ENCODE peak calls at places on chromosomes 2 and 18, in nine cellular contexts. One of them, this sample, is unnamed.

GRCh38 chr2:185738679-185739472 is at the start of gene FSIP2:
- DNase-seq in T-helper 2 cell: no peak
- DNase-seq in smooth muscle cell of the brain vasculature: no peak
- DNase-seq in activated naive CD4-positive, alpha-beta T cell treated with anti-CD3 and anti-CD28 coated beads, Interleukin-2, amount 50 U/mL, for 72 hours: peak; percentile 65
- DNase-seq in NCI-H460: no peak
- DNase-seq in activated CD8-positive, alpha-beta memory T cell treated with anti-CD3 and anti-CD28 coated beads, Interleukin-2, amount 10 ng/mL, durations not matched to agents 7 days and 5 days: peak; percentile 48
- DNase-seq in stimulated activated naive CD8-positive, alpha-beta T cell treated with anti-CD3 and anti-CD28 coated beads, Interleukin-15, Interleukin-2, amounts not matched to agents 100 U/mL and 50 U/mL, for 24 hours: peak; percentile 59
- DNase-seq in amniotic stem cell: peak; percentile 43
- DNase-seq in activated CD4-positive, alpha-beta T cell treated with anti-CD3 and anti-CD28 coated beads, Interleukin-2, amount 50 U/mL, for 24 hours: no peak
- DNase-seq in this sample: no peak

GRCh38 chr18:3710712-3711269 is 260.8 kb downstream of the TGIF1 start:
- DNase-seq in T-helper 2 cell: no peak
- DNase-seq in smooth muscle cell of the brain vasculature: no peak
- DNase-seq in activated naive CD4-positive, alpha-beta T cell treated with anti-CD3 and anti-CD28 coated beads, Interleukin-2, amount 50 U/mL, for 72 hours: no peak
- DNase-seq in NCI-H460: no peak
- DNase-seq in activated CD8-positive, alpha-beta memory T cell treated with anti-CD3 and anti-CD28 coated beads, Interleukin-2, amount 10 ng/mL, durations not matched to agents 7 days and 5 days: no peak
- DNase-seq in stimulated activated naive CD8-positive, alpha-beta T cell treated with anti-CD3 and anti-CD28 coated beads, Interleukin-15, Interleukin-2, amounts not matched to agents 100 U/mL and 50 U/mL, for 24 hours: no peak
- DNase-seq in amniotic stem cell: no peak
- DNase-seq in activated CD4-positive, alpha-beta T cell treated with anti-CD3 and anti-CD28 coated beads, Interleukin-2, amount 50 U/mL, for 24 hours: no peak
- DNase-seq in this sample: no peak

GRCh38 chr2:152050345-152050744 is 48.5 kb downstream of the CACNB4 start:
- DNase-seq in T-helper 2 cell: no peak
- DNase-seq in smooth muscle cell of the brain vasculature: no peak
- DNase-seq in activated naive CD4-positive, alpha-beta T cell treated with anti-CD3 and anti-CD28 coated beads, Interleukin-2, amount 50 U/mL, for 72 hours: no peak
- DNase-seq in NCI-H460: no peak
- DNase-seq in activated CD8-positive, alpha-beta memory T cell treated with anti-CD3 and anti-CD28 coated beads, Interleukin-2, amount 10 ng/mL, durations not matched to agents 7 days and 5 days: no peak
- DNase-seq in stimulated activated naive CD8-positive, alpha-beta T cell treated with anti-CD3 and anti-CD28 coated beads, Interleukin-15, Interleukin-2, amounts not matched to agents 100 U/mL and 50 U/mL, for 24 hours: no peak
- DNase-seq in amniotic stem cell: no peak
- DNase-seq in activated CD4-positive, alpha-beta T cell treated with anti-CD3 and anti-CD28 coated beads, Interleukin-2, amount 50 U/mL, for 24 hours: no peak
- DNase-seq in this sample: no peak

GRCh38 chr2:239238839-239239606 is 161.8 kb downstream of the HDAC4 start:
- DNase-seq in T-helper 2 cell: no peak
- DNase-seq in smooth muscle cell of the brain vasculature: no peak
- DNase-seq in activated naive CD4-positive, alpha-beta T cell treated with anti-CD3 and anti-CD28 coated beads, Interleukin-2, amount 50 U/mL, for 72 hours: no peak
- DNase-seq in NCI-H460: no peak
- DNase-seq in activated CD8-positive, alpha-beta memory T cell treated with anti-CD3 and anti-CD28 coated beads, Interleukin-2, amount 10 ng/mL, durations not matched to agents 7 days and 5 days: peak; percentile 14
- DNase-seq in stimulated activated naive CD8-positive, alpha-beta T cell treated with anti-CD3 and anti-CD28 coated beads, Interleukin-15, Interleukin-2, amounts not matched to agents 100 U/mL and 50 U/mL, for 24 hours: no peak
- DNase-seq in amniotic stem cell: no peak
- DNase-seq in activated CD4-positive, alpha-beta T cell treated with anti-CD3 and anti-CD28 coated beads, Interleukin-2, amount 50 U/mL, for 24 hours: no peak
- DNase-seq in this sample: no peak

GRCh38 chr2:237661799-237662328 is 34.5 kb downstream of the LRRFIP1 start:
- DNase-seq in T-helper 2 cell: no peak
- DNase-seq in smooth muscle cell of the brain vasculature: no peak
- DNase-seq in activated naive CD4-positive, alpha-beta T cell treated with anti-CD3 and anti-CD28 coated beads, Interleukin-2, amount 50 U/mL, for 72 hours: no peak
- DNase-seq in NCI-H460: no peak
- DNase-seq in activated CD8-positive, alpha-beta memory T cell treated with anti-CD3 and anti-CD28 coated beads, Interleukin-2, amount 10 ng/mL, durations not matched to agents 7 days and 5 days: no peak
- DNase-seq in stimulated activated naive CD8-positive, alpha-beta T cell treated with anti-CD3 and anti-CD28 coated beads, Interleukin-15, Interleukin-2, amounts not matched to agents 100 U/mL and 50 U/mL, for 24 hours: no peak
- DNase-seq in amniotic stem cell: no peak
- DNase-seq in activated CD4-positive, alpha-beta T cell treated with anti-CD3 and anti-CD28 coated beads, Interleukin-2, amount 50 U/mL, for 24 hours: no peak
- DNase-seq in this sample: no peak

GRCh38 chr2:130740671-130741070 is 11.8 kb downstream of the GPR148 start:
- DNase-seq in T-helper 2 cell: no peak
- DNase-seq in smooth muscle cell of the brain vasculature: no peak
- DNase-seq in activated naive CD4-positive, alpha-beta T cell treated with anti-CD3 and anti-CD28 coated beads, Interleukin-2, amount 50 U/mL, for 72 hours: no peak
- DNase-seq in NCI-H460: no peak
- DNase-seq in activated CD8-positive, alpha-beta memory T cell treated with anti-CD3 and anti-CD28 coated beads, Interleukin-2, amount 10 ng/mL, durations not matched to agents 7 days and 5 days: no peak
- DNase-seq in stimulated activated naive CD8-positive, alpha-beta T cell treated with anti-CD3 and anti-CD28 coated beads, Interleukin-15, Interleukin-2, amounts not matched to agents 100 U/mL and 50 U/mL, for 24 hours: no peak
- DNase-seq in amniotic stem cell: no peak
- DNase-seq in activated CD4-positive, alpha-beta T cell treated with anti-CD3 and anti-CD28 coated beads, Interleukin-2, amount 50 U/mL, for 24 hours: no peak
- DNase-seq in this sample: no peak

GRCh38 chr18:50154420-50154819 is 40.5 kb downstream of the MYO5B start:
- DNase-seq in T-helper 2 cell: no peak
- DNase-seq in smooth muscle cell of the brain vasculature: no peak
- DNase-seq in activated naive CD4-positive, alpha-beta T cell treated with anti-CD3 and anti-CD28 coated beads, Interleukin-2, amount 50 U/mL, for 72 hours: no peak
- DNase-seq in NCI-H460: no peak
- DNase-seq in activated CD8-positive, alpha-beta memory T cell treated with anti-CD3 and anti-CD28 coated beads, Interleukin-2, amount 10 ng/mL, durations not matched to agents 7 days and 5 days: no peak
- DNase-seq in stimulated activated naive CD8-positive, alpha-beta T cell treated with anti-CD3 and anti-CD28 coated beads, Interleukin-15, Interleukin-2, amounts not matched to agents 100 U/mL and 50 U/mL, for 24 hours: no peak
- DNase-seq in amniotic stem cell: no peak
- DNase-seq in activated CD4-positive, alpha-beta T cell treated with anti-CD3 and anti-CD28 coated beads, Interleukin-2, amount 50 U/mL, for 24 hours: no peak
- DNase-seq in this sample: no peak

GRCh38 chr2:191446910-191447309 is 201.7 kb downstream of the MYO1B start:
- DNase-seq in T-helper 2 cell: no peak
- DNase-seq in smooth muscle cell of the brain vasculature: no peak
- DNase-seq in activated naive CD4-positive, alpha-beta T cell treated with anti-CD3 and anti-CD28 coated beads, Interleukin-2, amount 50 U/mL, for 72 hours: no peak
- DNase-seq in NCI-H460: no peak
- DNase-seq in activated CD8-positive, alpha-beta memory T cell treated with anti-CD3 and anti-CD28 coated beads, Interleukin-2, amount 10 ng/mL, durations not matched to agents 7 days and 5 days: no peak
- DNase-seq in stimulated activated naive CD8-positive, alpha-beta T cell treated with anti-CD3 and anti-CD28 coated beads, Interleukin-15, Interleukin-2, amounts not matched to agents 100 U/mL and 50 U/mL, for 24 hours: no peak
- DNase-seq in amniotic stem cell: no peak
- DNase-seq in activated CD4-positive, alpha-beta T cell treated with anti-CD3 and anti-CD28 coated beads, Interleukin-2, amount 50 U/mL, for 24 hours: no peak
- DNase-seq in this sample: no peak

GRCh38 chr2:43217228-43218220 is 8.9 kb downstream of the ZFP36L2 start:
- DNase-seq in T-helper 2 cell: no peak
- DNase-seq in smooth muscle cell of the brain vasculature: no peak
- DNase-seq in activated naive CD4-positive, alpha-beta T cell treated with anti-CD3 and anti-CD28 coated beads, Interleukin-2, amount 50 U/mL, for 72 hours: no peak
- DNase-seq in NCI-H460: no peak
- DNase-seq in activated CD8-positive, alpha-beta memory T cell treated with anti-CD3 and anti-CD28 coated beads, Interleukin-2, amount 10 ng/mL, durations not matched to agents 7 days and 5 days: no peak
- DNase-seq in stimulated activated naive CD8-positive, alpha-beta T cell treated with anti-CD3 and anti-CD28 coated beads, Interleukin-15, Interleukin-2, amounts not matched to agents 100 U/mL and 50 U/mL, for 24 hours: no peak
- DNase-seq in amniotic stem cell: no peak
- DNase-seq in activated CD4-positive, alpha-beta T cell treated with anti-CD3 and anti-CD28 coated beads, Interleukin-2, amount 50 U/mL, for 24 hours: no peak
- DNase-seq in this sample: no peak

GRCh38 chr2:68839260-68839833 is 31.9 kb downstream of the BMP10 start:
- DNase-seq in T-helper 2 cell: no peak
- DNase-seq in smooth muscle cell of the brain vasculature: no peak
- DNase-seq in activated naive CD4-positive, alpha-beta T cell treated with anti-CD3 and anti-CD28 coated beads, Interleukin-2, amount 50 U/mL, for 72 hours: peak; percentile 39
- DNase-seq in NCI-H460: no peak
- DNase-seq in activated CD8-positive, alpha-beta memory T cell treated with anti-CD3 and anti-CD28 coated beads, Interleukin-2, amount 10 ng/mL, durations not matched to agents 7 days and 5 days: peak; percentile 54
- DNase-seq in stimulated activated naive CD8-positive, alpha-beta T cell treated with anti-CD3 and anti-CD28 coated beads, Interleukin-15, Interleukin-2, amounts not matched to agents 100 U/mL and 50 U/mL, for 24 hours: peak; percentile 56
- DNase-seq in amniotic stem cell: no peak
- DNase-seq in activated CD4-positive, alpha-beta T cell treated with anti-CD3 and anti-CD28 coated beads, Interleukin-2, amount 50 U/mL, for 24 hours: no peak
- DNase-seq in this sample: no peak

GRCh38 chr18:58896734-58897508 is 32.2 kb downstream of the ZNF532 start:
- DNase-seq in T-helper 2 cell: no peak
- DNase-seq in smooth muscle cell of the brain vasculature: no peak
- DNase-seq in activated naive CD4-positive, alpha-beta T cell treated with anti-CD3 and anti-CD28 coated beads, Interleukin-2, amount 50 U/mL, for 72 hours: no peak
- DNase-seq in NCI-H460: no peak
- DNase-seq in activated CD8-positive, alpha-beta memory T cell treated with anti-CD3 and anti-CD28 coated beads, Interleukin-2, amount 10 ng/mL, durations not matched to agents 7 days and 5 days: no peak
- DNase-seq in stimulated activated naive CD8-positive, alpha-beta T cell treated with anti-CD3 and anti-CD28 coated beads, Interleukin-15, Interleukin-2, amounts not matched to agents 100 U/mL and 50 U/mL, for 24 hours: no peak
- DNase-seq in amniotic stem cell: no peak
- DNase-seq in activated CD4-positive, alpha-beta T cell treated with anti-CD3 and anti-CD28 coated beads, Interleukin-2, amount 50 U/mL, for 24 hours: no peak
- DNase-seq in this sample: no peak

GRCh38 chr2:159129807-159130206 is 156.7 kb downstream of the WDSUB1 start:
- DNase-seq in T-helper 2 cell: no peak
- DNase-seq in smooth muscle cell of the brain vasculature: no peak
- DNase-seq in activated naive CD4-positive, alpha-beta T cell treated with anti-CD3 and anti-CD28 coated beads, Interleukin-2, amount 50 U/mL, for 72 hours: no peak
- DNase-seq in NCI-H460: no peak
- DNase-seq in activated CD8-positive, alpha-beta memory T cell treated with anti-CD3 and anti-CD28 coated beads, Interleukin-2, amount 10 ng/mL, durations not matched to agents 7 days and 5 days: no peak
- DNase-seq in stimulated activated naive CD8-positive, alpha-beta T cell treated with anti-CD3 and anti-CD28 coated beads, Interleukin-15, Interleukin-2, amounts not matched to agents 100 U/mL and 50 U/mL, for 24 hours: no peak
- DNase-seq in amniotic stem cell: no peak
- DNase-seq in activated CD4-positive, alpha-beta T cell treated with anti-CD3 and anti-CD28 coated beads, Interleukin-2, amount 50 U/mL, for 24 hours: no peak
- DNase-seq in this sample: no peak

GRCh38 chr2:240451791-240452470 is 16.5 kb downstream of the GPC1 start:
- DNase-seq in T-helper 2 cell: no peak
- DNase-seq in smooth muscle cell of the brain vasculature: no peak
- DNase-seq in activated naive CD4-positive, alpha-beta T cell treated with anti-CD3 and anti-CD28 coated beads, Interleukin-2, amount 50 U/mL, for 72 hours: no peak
- DNase-seq in NCI-H460: no peak
- DNase-seq in activated CD8-positive, alpha-beta memory T cell treated with anti-CD3 and anti-CD28 coated beads, Interleukin-2, amount 10 ng/mL, durations not matched to agents 7 days and 5 days: no peak
- DNase-seq in stimulated activated naive CD8-positive, alpha-beta T cell treated with anti-CD3 and anti-CD28 coated beads, Interleukin-15, Interleukin-2, amounts not matched to agents 100 U/mL and 50 U/mL, for 24 hours: no peak
- DNase-seq in amniotic stem cell: no peak
- DNase-seq in activated CD4-positive, alpha-beta T cell treated with anti-CD3 and anti-CD28 coated beads, Interleukin-2, amount 50 U/mL, for 24 hours: no peak
- DNase-seq in this sample: no peak

GRCh38 chr18:48119204-48119603 is 188.7 kb upstream of the SMAD2 start:
- DNase-seq in T-helper 2 cell: no peak
- DNase-seq in smooth muscle cell of the brain vasculature: no peak
- DNase-seq in activated naive CD4-positive, alpha-beta T cell treated with anti-CD3 and anti-CD28 coated beads, Interleukin-2, amount 50 U/mL, for 72 hours: no peak
- DNase-seq in NCI-H460: no peak
- DNase-seq in activated CD8-positive, alpha-beta memory T cell treated with anti-CD3 and anti-CD28 coated beads, Interleukin-2, amount 10 ng/mL, durations not matched to agents 7 days and 5 days: no peak
- DNase-seq in stimulated activated naive CD8-positive, alpha-beta T cell treated with anti-CD3 and anti-CD28 coated beads, Interleukin-15, Interleukin-2, amounts not matched to agents 100 U/mL and 50 U/mL, for 24 hours: no peak
- DNase-seq in amniotic stem cell: no peak
- DNase-seq in activated CD4-positive, alpha-beta T cell treated with anti-CD3 and anti-CD28 coated beads, Interleukin-2, amount 50 U/mL, for 24 hours: no peak
- DNase-seq in this sample: no peak

GRCh38 chr18:47040982-47041381 is 5.6 kb upstream of the ELOA2 start:
- DNase-seq in T-helper 2 cell: no peak
- DNase-seq in smooth muscle cell of the brain vasculature: no peak
- DNase-seq in activated naive CD4-positive, alpha-beta T cell treated with anti-CD3 and anti-CD28 coated beads, Interleukin-2, amount 50 U/mL, for 72 hours: no peak
- DNase-seq in NCI-H460: no peak
- DNase-seq in activated CD8-positive, alpha-beta memory T cell treated with anti-CD3 and anti-CD28 coated beads, Interleukin-2, amount 10 ng/mL, durations not matched to agents 7 days and 5 days: no peak
- DNase-seq in stimulated activated naive CD8-positive, alpha-beta T cell treated with anti-CD3 and anti-CD28 coated beads, Interleukin-15, Interleukin-2, amounts not matched to agents 100 U/mL and 50 U/mL, for 24 hours: no peak
- DNase-seq in amniotic stem cell: no peak
- DNase-seq in activated CD4-positive, alpha-beta T cell treated with anti-CD3 and anti-CD28 coated beads, Interleukin-2, amount 50 U/mL, for 24 hours: no peak
- DNase-seq in this sample: no peak

GRCh38 chr2:144666032-144666431 is 146.1 kb upstream of the ZEB2 start:
- DNase-seq in T-helper 2 cell: no peak
- DNase-seq in smooth muscle cell of the brain vasculature: no peak
- DNase-seq in activated naive CD4-positive, alpha-beta T cell treated with anti-CD3 and anti-CD28 coated beads, Interleukin-2, amount 50 U/mL, for 72 hours: no peak
- DNase-seq in NCI-H460: no peak
- DNase-seq in activated CD8-positive, alpha-beta memory T cell treated with anti-CD3 and anti-CD28 coated beads, Interleukin-2, amount 10 ng/mL, durations not matched to agents 7 days and 5 days: no peak
- DNase-seq in stimulated activated naive CD8-positive, alpha-beta T cell treated with anti-CD3 and anti-CD28 coated beads, Interleukin-15, Interleukin-2, amounts not matched to agents 100 U/mL and 50 U/mL, for 24 hours: no peak
- DNase-seq in amniotic stem cell: no peak
- DNase-seq in activated CD4-positive, alpha-beta T cell treated with anti-CD3 and anti-CD28 coated beads, Interleukin-2, amount 50 U/mL, for 24 hours: no peak
- DNase-seq in this sample: no peak

GRCh38 chr2:151766421-151767153 is 32.3 kb upstream of the NEB start:
- DNase-seq in T-helper 2 cell: no peak
- DNase-seq in smooth muscle cell of the brain vasculature: no peak
- DNase-seq in activated naive CD4-positive, alpha-beta T cell treated with anti-CD3 and anti-CD28 coated beads, Interleukin-2, amount 50 U/mL, for 72 hours: peak; percentile 26
- DNase-seq in NCI-H460: no peak
- DNase-seq in activated CD8-positive, alpha-beta memory T cell treated with anti-CD3 and anti-CD28 coated beads, Interleukin-2, amount 10 ng/mL, durations not matched to agents 7 days and 5 days: peak; percentile 65
- DNase-seq in stimulated activated naive CD8-positive, alpha-beta T cell treated with anti-CD3 and anti-CD28 coated beads, Interleukin-15, Interleukin-2, amounts not matched to agents 100 U/mL and 50 U/mL, for 24 hours: peak; percentile 28
- DNase-seq in amniotic stem cell: no peak
- DNase-seq in activated CD4-positive, alpha-beta T cell treated with anti-CD3 and anti-CD28 coated beads, Interleukin-2, amount 50 U/mL, for 24 hours: no peak
- DNase-seq in this sample: no peak

GRCh38 chr2:24201496-24201895 is 26.6 kb downstream of the FAM228A start:
- DNase-seq in T-helper 2 cell: no peak
- DNase-seq in smooth muscle cell of the brain vasculature: no peak
- DNase-seq in activated naive CD4-positive, alpha-beta T cell treated with anti-CD3 and anti-CD28 coated beads, Interleukin-2, amount 50 U/mL, for 72 hours: no peak
- DNase-seq in NCI-H460: no peak
- DNase-seq in activated CD8-positive, alpha-beta memory T cell treated with anti-CD3 and anti-CD28 coated beads, Interleukin-2, amount 10 ng/mL, durations not matched to agents 7 days and 5 days: no peak
- DNase-seq in stimulated activated naive CD8-positive, alpha-beta T cell treated with anti-CD3 and anti-CD28 coated beads, Interleukin-15, Interleukin-2, amounts not matched to agents 100 U/mL and 50 U/mL, for 24 hours: no peak
- DNase-seq in amniotic stem cell: no peak
- DNase-seq in activated CD4-positive, alpha-beta T cell treated with anti-CD3 and anti-CD28 coated beads, Interleukin-2, amount 50 U/mL, for 24 hours: no peak
- DNase-seq in this sample: no peak

This sample was measured in GOT3.